ENCODE peak calls at places on chromosomes 11 and 22, in four cellular contexts. V is CD4-positive, alpha-beta T cell; E is heart left ventricle; Q is thoracic aorta. C is an unnamed sample.

GRCh38 chr11:65423516-65424199 is 1.1 kb downstream of the NEAT1 start:
- DNase-seq in V (no peak), E (no peak), Q (no peak), C (peak; percentile 50)

GRCh38 chr22:47333625-47334024 is 571.2 kb downstream of the TBC1D22A start:
- DNase-seq in V (no peak), E (no peak), Q (no peak), C (no peak)

GRCh38 chr11:43376594-43376993 is 17.9 kb downstream of the TTC17 start:
- DNase-seq in V (no peak), E (no peak), Q (no peak), C (no peak)

GRCh38 chr11:36300651-36301050 is 4.6 kb downstream of the PRR5L start:
- DNase-seq in V (no peak), E (peak; percentile 74), Q (no peak), C (peak; percentile 72)

GRCh38 chr11:66904561-66904960 is 47.7 kb downstream of the LRFN4 start:
- DNase-seq in V (no peak), E (no peak), Q (no peak), C (no peak)

GRCh38 chr11:26127336-26127735 is 204.6 kb upstream of the ANO3 start:
- DNase-seq in V (no peak), E (no peak), Q (no peak), C (no peak)

GRCh38 chr22:46636221-46637002 is 16.2 kb downstream of the GRAMD4 start:
- DNase-seq in V (no peak), E (no peak), Q (no peak), C (no peak)

GRCh38 chr22:42419328-42419881 is 12.8 kb downstream of the NFAM1 start:
- DNase-seq in V (no peak), E (no peak), Q (no peak), C (peak; percentile 34)

GRCh38 chr11:116911981-116912734 is 74.7 kb upstream of the APOA1 start:
- DNase-seq in V (no peak), E (no peak), Q (no peak), C (no peak)

GRCh38 chr22:27825174-27825573 is 23.6 kb upstream of the MN1 start:
- DNase-seq in V (no peak), E (no peak), Q (no peak), C (no peak)

GRCh38 chr22:47115921-47116320 is 353.5 kb downstream of the TBC1D22A start:
- DNase-seq in V (no peak), E (no peak), Q (no peak), C (no peak)

GRCh38 chr11:133343951-133344350 is 188.3 kb downstream of the OPCML start:
- DNase-seq in V (no peak), E (no peak), Q (no peak), C (no peak)

GRCh38 chr11:32892355-32893090 is at the start of gene QSER1:
- DNase-seq in V (peak; percentile 49), E (peak; percentile 76), Q (peak; percentile 4), C (peak; percentile 67)

GRCh38 chr11:85682330-85683305 is 3.4 kb downstream of the CCDC89 start:
- DNase-seq in V (peak; percentile 45), E (peak; percentile 78), Q (no peak), C (peak; percentile 67)

GRCh38 chr11:89381094-89381493 is 110.1 kb downstream of the NOX4 start:
- DNase-seq in V (no peak), E (peak; percentile 43), Q (peak; percentile 21), C (no peak)

GRCh38 chr11:406796-407650 is 7.8 kb downstream of the SIGIRR start:
- DNase-seq in V (peak; percentile 92), E (peak; percentile 88), Q (no peak), C (peak; percentile 74)

DNA sequence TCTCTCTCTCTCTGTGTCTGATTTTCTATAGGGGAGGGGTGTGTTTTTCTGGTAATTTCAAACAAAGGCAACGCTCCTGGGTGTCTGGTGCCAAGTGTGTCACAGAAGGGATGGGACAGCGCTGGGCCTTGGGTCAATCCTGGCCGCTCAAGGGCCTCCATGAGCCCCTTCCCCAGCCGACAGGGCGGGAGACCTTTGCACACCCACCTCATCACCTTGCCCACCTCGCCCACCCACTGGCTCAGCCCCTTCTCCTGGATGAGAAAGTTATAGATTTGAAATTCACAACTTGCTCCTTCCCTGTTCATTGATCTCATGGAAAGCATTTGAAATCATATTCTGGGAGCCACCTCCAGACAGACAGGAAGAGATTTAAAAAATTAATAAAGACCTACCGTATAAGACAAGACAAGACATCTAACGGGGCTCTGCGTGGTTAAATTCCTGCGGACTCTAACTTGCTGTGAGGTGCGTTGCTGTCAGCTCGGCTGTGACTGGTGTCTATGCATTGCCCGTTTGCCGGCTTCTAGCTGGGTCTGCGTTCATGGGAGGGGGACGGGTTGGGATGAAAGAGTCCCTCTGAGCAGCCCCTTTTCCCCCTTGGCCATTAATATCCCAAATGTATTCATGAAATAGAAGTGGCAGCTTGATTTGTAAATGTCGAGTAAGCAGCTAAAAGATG is 27.0 kb downstream of the MPPED1 start:
- DNase-seq in V (no peak), E (no peak), Q (no peak), C (no peak)
- H3K27me3 ChIP-seq in V (no peaks in the 10 kb centered on the region), E (peaks cover 8% of the 10 kb centered on the region), Q (no peaks in the 10 kb centered on the region), C (no peaks in the 10 kb centered on the region)

GRCh38 chr22:22569218-22569617 is 10.2 kb upstream of the PRAME start:
- DNase-seq in V (no peak), E (no peak), Q (no peak), C (no peak)
- H3K27me3 ChIP-seq in V (peaks cover 3% of the 10 kb centered on the region), E (peaks cover 10% of the 10 kb centered on the region), Q (no peaks in the 10 kb centered on the region), C (peaks cover 7% of the 10 kb centered on the region)

GRCh38 chr11:119796363-119797060 is 67.5 kb upstream of the NECTIN1 start:
- DNase-seq in V (no peak), E (no peak), Q (no peak), C (no peak)
- H3K27me3 ChIP-seq in V (no peaks in the 10 kb centered on the region), E (no peaks in the 10 kb centered on the region), Q (no peaks in the 10 kb centered on the region), C (no peaks in the 10 kb centered on the region)

DNA sequence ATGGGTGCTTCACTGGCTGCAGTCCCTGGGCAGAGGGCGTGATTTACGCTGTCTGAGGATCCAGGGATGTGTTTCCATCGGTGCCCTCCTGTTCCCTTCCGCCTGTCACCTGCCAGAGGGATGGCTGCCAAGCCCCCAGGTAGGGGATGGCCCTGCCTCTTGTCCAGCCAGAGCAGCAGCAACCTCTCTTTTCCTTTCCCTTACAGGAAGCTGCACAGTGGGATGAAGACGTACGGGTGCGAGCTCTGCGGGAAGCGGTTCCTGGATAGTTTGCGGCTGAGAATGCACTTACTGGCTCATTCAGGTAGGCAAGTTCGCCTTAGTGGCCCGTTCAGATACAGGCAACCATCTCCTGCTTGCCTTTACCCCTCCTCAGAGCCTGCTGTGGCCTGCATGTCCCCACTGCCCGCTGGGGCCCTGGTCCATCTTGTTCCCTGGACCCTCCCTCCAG is 96.6 kb downstream of the ZBTB16 start:
- DNase-seq in V (no peak), E (no peak), Q (no peak), C (no peak)
- H3K27me3 ChIP-seq in V (no peaks in the 10 kb centered on the region), E (no peaks in the 10 kb centered on the region), Q (no peaks in the 10 kb centered on the region), C (no peaks in the 10 kb centered on the region)

GRCh38 chr11:10378362-10378761 is 73.5 kb downstream of the ADM start:
- DNase-seq in V (no peak), E (no peak), Q (no peak), C (no peak)

GRCh38 chr11:10379871-10380568 is 75.0 kb upstream of the AMPD3 start:
- DNase-seq in V (no peak), E (no peak), Q (no peak), C (no peak)

GRCh38 chr11:10377182-10377581 is 72.3 kb downstream of the ADM start:
- DNase-seq in V (no peak), E (no peak), Q (no peak), C (no peak)

GRCh38 chr11:10379433-10379832 is 74.6 kb downstream of the ADM start:
- DNase-seq in V (no peak), E (no peak), Q (no peak), C (no peak)

GRCh38 chr11:10379022-10379421 is 74.1 kb downstream of the ADM start:
- DNase-seq in V (no peak), E (no peak), Q (no peak), C (no peak)
- H3K27me3 ChIP-seq in V (no peaks in the 10 kb centered on the region), E (no peaks in the 10 kb centered on the region), Q (no peaks in the 10 kb centered on the region), C (no peaks in the 10 kb centered on the region)

GRCh38 chr11:75165721-75166120 is 14.8 kb downstream of the SLCO2B1 start:
- DNase-seq in V (no peak), E (no peak), Q (no peak), C (no peak)
- H3K27me3 ChIP-seq in V (no peaks in the 10 kb centered on the region), E (no peaks in the 10 kb centered on the region), Q (no peaks in the 10 kb centered on the region), C (no peaks in the 10 kb centered on the region)

DNA sequence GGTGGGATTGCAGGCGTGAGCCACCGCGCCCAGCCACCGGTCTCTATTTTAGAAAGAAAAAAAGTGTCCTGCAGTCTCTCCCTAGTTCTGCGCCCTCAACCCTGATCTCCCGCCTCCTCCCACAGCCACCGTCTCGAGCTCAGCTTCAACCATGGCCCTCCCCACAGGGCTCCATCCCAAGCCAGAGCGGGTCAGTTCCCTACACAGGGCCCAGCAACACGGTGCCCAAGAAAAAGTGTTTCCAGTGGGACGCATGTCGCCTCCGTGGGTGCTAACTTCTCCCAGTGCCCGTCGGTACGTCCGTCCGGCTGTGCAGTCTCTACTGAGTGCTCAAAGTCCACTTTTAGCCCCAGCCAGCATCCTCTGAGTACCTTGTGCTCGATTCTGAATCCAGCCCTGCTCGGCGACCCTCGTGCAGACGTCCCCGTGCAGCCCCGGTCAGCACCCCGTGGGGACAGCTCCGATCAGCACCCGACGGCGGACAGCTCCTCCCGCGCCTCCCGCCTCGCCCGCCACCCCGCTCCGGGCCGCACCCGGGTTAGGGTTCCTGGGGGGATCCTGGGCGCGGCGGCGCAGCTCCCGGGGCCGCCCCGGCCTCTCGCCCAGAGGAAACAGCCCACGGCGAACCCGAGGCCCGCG is 658 bp upstream of the MAPK8IP2 start:
- DNase-seq in V (peak; percentile 47), E (peak; percentile 58), Q (no peak), C (peak; percentile 60)
- H3K27me3 ChIP-seq in V (peaks cover 52% of the 10 kb centered on the region), E (peaks cover 25% of the 10 kb centered on the region), Q (peaks cover 8% of the 10 kb centered on the region), C (peaks cover 6% of the 10 kb centered on the region)

GRCh38 chr11:61571869-61572268 is 9.0 kb downstream of the SYT7 start:
- DNase-seq in V (no peak), E (no peak), Q (no peak), C (no peak)

GRCh38 chr11:61572913-61573312 is 8.0 kb downstream of the SYT7 start:
- DNase-seq in V (no peak), E (no peak), Q (no peak), C (no peak)

GRCh38 chr11:61569701-61570100 is 11.2 kb downstream of the SYT7 start:
- DNase-seq in V (no peak), E (no peak), Q (no peak), C (no peak)

GRCh38 chr11:61574611-61575010 is 6.3 kb downstream of the SYT7 start:
- DNase-seq in V (no peak), E (no peak), Q (no peak), C (no peak)

GRCh38 chr11:61571337-61571736 is 9.5 kb downstream of the SYT7 start:
- DNase-seq in V (no peak), E (no peak), Q (no peak), C (no peak)
- H3K27me3 ChIP-seq in V (peaks cover 39% of the 10 kb centered on the region), E (no peaks in the 10 kb centered on the region), Q (peaks cover 7% of the 10 kb centered on the region), C (no peaks in the 10 kb centered on the region)

C was measured in adrenal gland.